ENCODE peak calls at places on chromosomes 12 and 14, in nine cellular contexts. One of them, this sample, is unnamed. For H3K4me1, the result is how much of the 10 kb centered on the place peaks cover.

GRCh38 chr12:121060149-121061001 is 21.3 kb upstream of the OASL start:
- DNase-seq in CD8-positive, alpha-beta memory T cell: peak
- DNase-seq in heart right ventricle: peak
- DNase-seq in Peyer's patch: peak
- DNase-seq in left lung: no peak
- DNase-seq in GM23248: peak
- DNase-seq in fibroblast of lung: peak
- DNase-seq in CD8-positive, alpha-beta T cell: peak
- DNase-seq in aorta: no peak
- DNase-seq in this sample: no peak

GRCh38 chr14:69675877-69676416 is 64.6 kb downstream of the SUSD6 start:
- DNase-seq in CD8-positive, alpha-beta memory T cell: no peak
- DNase-seq in heart right ventricle: no peak
- DNase-seq in Peyer's patch: no peak
- DNase-seq in left lung: no peak
- DNase-seq in GM23248: no peak
- DNase-seq in fibroblast of lung: no peak
- DNase-seq in CD8-positive, alpha-beta T cell: no peak
- DNase-seq in aorta: no peak
- DNase-seq in this sample: no peak

GRCh38 chr12:124551268-124552144 is 15.9 kb downstream of the NCOR2 start:
- DNase-seq in CD8-positive, alpha-beta memory T cell: no peak
- DNase-seq in heart right ventricle: peak
- DNase-seq in Peyer's patch: peak
- DNase-seq in left lung: peak
- DNase-seq in GM23248: no peak
- DNase-seq in fibroblast of lung: no peak
- DNase-seq in CD8-positive, alpha-beta T cell: no peak
- DNase-seq in aorta: peak
- DNase-seq in this sample: peak

GRCh38 chr12:29241821-29242591 is 92.9 kb downstream of the FAR2 start:
- DNase-seq in CD8-positive, alpha-beta memory T cell: no peak
- DNase-seq in heart right ventricle: peak
- DNase-seq in Peyer's patch: peak
- DNase-seq in left lung: no peak
- DNase-seq in GM23248: peak
- DNase-seq in fibroblast of lung: peak
- DNase-seq in CD8-positive, alpha-beta T cell: no peak
- DNase-seq in aorta: peak
- DNase-seq in this sample: no peak

GRCh38 chr12:67042697-67043131 is 226.4 kb upstream of the CAND1 start:
- DNase-seq in CD8-positive, alpha-beta memory T cell: no peak
- DNase-seq in heart right ventricle: no peak
- DNase-seq in Peyer's patch: no peak
- DNase-seq in left lung: no peak
- DNase-seq in GM23248: peak
- DNase-seq in fibroblast of lung: peak
- DNase-seq in CD8-positive, alpha-beta T cell: no peak
- DNase-seq in aorta: no peak
- DNase-seq in this sample: no peak

GRCh38 chr12:53052419-53053222 is 2.8 kb downstream of the TNS2 start:
- DNase-seq in CD8-positive, alpha-beta memory T cell: no peak
- DNase-seq in heart right ventricle: peak
- DNase-seq in Peyer's patch: peak
- DNase-seq in left lung: peak
- DNase-seq in GM23248: peak
- DNase-seq in fibroblast of lung: peak
- DNase-seq in CD8-positive, alpha-beta T cell: no peak
- DNase-seq in aorta: peak
- DNase-seq in this sample: peak

GRCh38 chr12:112891093-112892024 is 15.4 kb upstream of the OAS1 start:
- DNase-seq in CD8-positive, alpha-beta memory T cell: no peak
- DNase-seq in heart right ventricle: peak
- DNase-seq in Peyer's patch: no peak
- DNase-seq in left lung: no peak
- DNase-seq in GM23248: no peak
- DNase-seq in fibroblast of lung: no peak
- DNase-seq in CD8-positive, alpha-beta T cell: no peak
- DNase-seq in aorta: no peak
- DNase-seq in this sample: no peak

GRCh38 chr12:119780786-119781434 is 96.2 kb downstream of the CIT start:
- DNase-seq in CD8-positive, alpha-beta memory T cell: no peak
- DNase-seq in heart right ventricle: peak
- DNase-seq in Peyer's patch: no peak
- DNase-seq in left lung: no peak
- DNase-seq in GM23248: peak
- DNase-seq in fibroblast of lung: peak
- DNase-seq in CD8-positive, alpha-beta T cell: no peak
- DNase-seq in aorta: no peak
- DNase-seq in this sample: no peak

GRCh38 chr12:86634706-86635410 is 378.7 kb upstream of the MGAT4C start:
- DNase-seq in CD8-positive, alpha-beta memory T cell: no peak
- DNase-seq in heart right ventricle: no peak
- DNase-seq in Peyer's patch: no peak
- DNase-seq in left lung: no peak
- DNase-seq in GM23248: no peak
- DNase-seq in fibroblast of lung: peak
- DNase-seq in CD8-positive, alpha-beta T cell: no peak
- DNase-seq in aorta: no peak
- DNase-seq in this sample: no peak

GRCh38 chr14:73461478-73462077 is 3.2 kb upstream of the NUMB start:
- DNase-seq in CD8-positive, alpha-beta memory T cell: no peak
- DNase-seq in heart right ventricle: no peak
- DNase-seq in Peyer's patch: no peak
- DNase-seq in left lung: no peak
- DNase-seq in GM23248: no peak
- DNase-seq in fibroblast of lung: no peak
- DNase-seq in CD8-positive, alpha-beta T cell: no peak
- DNase-seq in aorta: no peak
- DNase-seq in this sample: no peak

GRCh38 chr12:104457746-104458644 is 1.2 kb downstream of the CHST11 start:
- DNase-seq in CD8-positive, alpha-beta memory T cell: peak
- DNase-seq in heart right ventricle: peak
- DNase-seq in Peyer's patch: peak
- DNase-seq in left lung: peak
- DNase-seq in GM23248: peak
- DNase-seq in fibroblast of lung: peak
- DNase-seq in CD8-positive, alpha-beta T cell: peak
- DNase-seq in aorta: peak
- DNase-seq in this sample: peak

GRCh38 chr12:118982308-118982707 is 967 bp downstream of the SRRM4 start:
- DNase-seq in CD8-positive, alpha-beta memory T cell: no peak
- DNase-seq in heart right ventricle: no peak
- DNase-seq in Peyer's patch: no peak
- DNase-seq in left lung: no peak
- DNase-seq in GM23248: no peak
- DNase-seq in fibroblast of lung: no peak
- DNase-seq in CD8-positive, alpha-beta T cell: no peak
- DNase-seq in aorta: no peak
- DNase-seq in this sample: no peak

DNA sequence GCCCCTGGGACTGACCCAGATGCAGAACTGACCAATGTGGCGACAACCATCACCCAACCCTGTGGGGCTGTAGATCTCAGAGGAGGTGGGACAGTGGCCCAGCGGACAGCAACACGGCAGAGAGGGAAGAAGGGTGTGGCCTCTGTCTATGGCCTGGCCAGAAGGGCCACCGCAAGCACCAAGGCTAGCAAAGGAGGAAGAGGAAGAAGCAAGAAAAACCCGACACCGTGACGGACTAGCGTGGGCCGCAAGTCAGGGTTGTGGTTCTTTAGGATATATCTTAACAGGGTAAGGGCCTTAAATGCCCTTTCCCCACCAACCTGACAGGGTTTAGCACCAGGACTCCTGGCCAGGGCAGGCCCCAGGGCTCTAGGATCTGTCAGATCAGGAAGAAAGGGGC is 71.1 kb downstream of the ITPK1 start:
- DNase-seq in CD8-positive, alpha-beta memory T cell: no peak
- DNase-seq in heart right ventricle: no peak
- DNase-seq in Peyer's patch: no peak
- DNase-seq in left lung: peak
- DNase-seq in GM23248: no peak
- DNase-seq in fibroblast of lung: no peak
- DNase-seq in CD8-positive, alpha-beta T cell: no peak
- DNase-seq in aorta: peak
- DNase-seq in this sample: peak
- H3K4me1 ChIP-seq in CD8-positive, alpha-beta memory T cell: under half
- H3K4me1 ChIP-seq in heart right ventricle: half or more
- H3K4me1 ChIP-seq in Peyer's patch: half or more
- H3K4me1 ChIP-seq in left lung: half or more
- H3K4me1 ChIP-seq in GM23248: under half
- H3K4me1 ChIP-seq in fibroblast of lung: under half
- H3K4me1 ChIP-seq in CD8-positive, alpha-beta T cell: half or more
- H3K4me1 ChIP-seq in aorta: under half
- H3K4me1 ChIP-seq in this sample: half or more

GRCh38 chr12:57753938-57754337 is 965 bp upstream of the MARCHF9 start:
- DNase-seq in CD8-positive, alpha-beta memory T cell: no peak
- DNase-seq in heart right ventricle: no peak
- DNase-seq in Peyer's patch: no peak
- DNase-seq in left lung: no peak
- DNase-seq in GM23248: no peak
- DNase-seq in fibroblast of lung: no peak
- DNase-seq in CD8-positive, alpha-beta T cell: no peak
- DNase-seq in aorta: no peak
- DNase-seq in this sample: no peak
- H3K4me3 ChIP-seq in CD8-positive, alpha-beta memory T cell: peak
- H3K4me3 ChIP-seq in heart right ventricle: no peak
- H3K4me3 ChIP-seq in Peyer's patch: no peak
- H3K4me3 ChIP-seq in left lung: no peak
- H3K4me3 ChIP-seq in GM23248: no peak
- H3K4me3 ChIP-seq in fibroblast of lung: no peak
- H3K4me3 ChIP-seq in CD8-positive, alpha-beta T cell: no peak
- H3K4me3 ChIP-seq in aorta: no peak
- H3K4me3 ChIP-seq in this sample: peak

GRCh38 chr14:103880986-103881926 is 33.9 kb upstream of the PPP1R13B start:
- DNase-seq in CD8-positive, alpha-beta memory T cell: no peak
- DNase-seq in heart right ventricle: peak
- DNase-seq in Peyer's patch: no peak
- DNase-seq in left lung: no peak
- DNase-seq in GM23248: no peak
- DNase-seq in fibroblast of lung: no peak
- DNase-seq in CD8-positive, alpha-beta T cell: no peak
- DNase-seq in aorta: no peak
- DNase-seq in this sample: peak

GRCh38 chr14:103883263-103883523 is 35.8 kb upstream of the PPP1R13B start:
- DNase-seq in CD8-positive, alpha-beta memory T cell: no peak
- DNase-seq in heart right ventricle: no peak
- DNase-seq in Peyer's patch: peak
- DNase-seq in left lung: no peak
- DNase-seq in GM23248: no peak
- DNase-seq in fibroblast of lung: no peak
- DNase-seq in CD8-positive, alpha-beta T cell: no peak
- DNase-seq in aorta: no peak
- DNase-seq in this sample: no peak

GRCh38 chr14:103880334-103880985 is 33.1 kb upstream of the PPP1R13B start:
- DNase-seq in CD8-positive, alpha-beta memory T cell: no peak
- DNase-seq in heart right ventricle: peak
- DNase-seq in Peyer's patch: peak
- DNase-seq in left lung: no peak
- DNase-seq in GM23248: peak
- DNase-seq in fibroblast of lung: peak
- DNase-seq in CD8-positive, alpha-beta T cell: peak
- DNase-seq in aorta: peak
- DNase-seq in this sample: peak

GRCh38 chr14:103882503-103883262 is 35.3 kb upstream of the PPP1R13B start:
- DNase-seq in CD8-positive, alpha-beta memory T cell: no peak
- DNase-seq in heart right ventricle: no peak
- DNase-seq in Peyer's patch: no peak
- DNase-seq in left lung: no peak
- DNase-seq in GM23248: no peak
- DNase-seq in fibroblast of lung: no peak
- DNase-seq in CD8-positive, alpha-beta T cell: no peak
- DNase-seq in aorta: no peak
- DNase-seq in this sample: no peak

GRCh38 chr14:103881927-103882281 is 34.5 kb upstream of the PPP1R13B start:
- DNase-seq in CD8-positive, alpha-beta memory T cell: no peak
- DNase-seq in heart right ventricle: no peak
- DNase-seq in Peyer's patch: no peak
- DNase-seq in left lung: no peak
- DNase-seq in GM23248: no peak
- DNase-seq in fibroblast of lung: no peak
- DNase-seq in CD8-positive, alpha-beta T cell: no peak
- DNase-seq in aorta: no peak
- DNase-seq in this sample: no peak
- H3K4me1 ChIP-seq in CD8-positive, alpha-beta memory T cell: under half
- H3K4me1 ChIP-seq in heart right ventricle: under half
- H3K4me1 ChIP-seq in Peyer's patch: under half
- H3K4me1 ChIP-seq in left lung: under half
- H3K4me1 ChIP-seq in GM23248: under half
- H3K4me1 ChIP-seq in fibroblast of lung: under half
- H3K4me1 ChIP-seq in CD8-positive, alpha-beta T cell: under half
- H3K4me1 ChIP-seq in aorta: under half
- H3K4me1 ChIP-seq in this sample: under half

GRCh38 chr12:47902131-47902639 is 2.6 kb downstream of the VDR start:
- DNase-seq in CD8-positive, alpha-beta memory T cell: no peak
- DNase-seq in heart right ventricle: no peak
- DNase-seq in Peyer's patch: no peak
- DNase-seq in left lung: no peak
- DNase-seq in GM23248: no peak
- DNase-seq in fibroblast of lung: no peak
- DNase-seq in CD8-positive, alpha-beta T cell: no peak
- DNase-seq in aorta: no peak
- DNase-seq in this sample: no peak
- H3K4me3 ChIP-seq in CD8-positive, alpha-beta memory T cell: no peak
- H3K4me3 ChIP-seq in heart right ventricle: no peak
- H3K4me3 ChIP-seq in Peyer's patch: peak
- H3K4me3 ChIP-seq in left lung: peak
- H3K4me3 ChIP-seq in GM23248: peak
- H3K4me3 ChIP-seq in fibroblast of lung: peak
- H3K4me3 ChIP-seq in CD8-positive, alpha-beta T cell: no peak
- H3K4me3 ChIP-seq in aorta: no peak
- H3K4me3 ChIP-seq in this sample: no peak

DNA sequence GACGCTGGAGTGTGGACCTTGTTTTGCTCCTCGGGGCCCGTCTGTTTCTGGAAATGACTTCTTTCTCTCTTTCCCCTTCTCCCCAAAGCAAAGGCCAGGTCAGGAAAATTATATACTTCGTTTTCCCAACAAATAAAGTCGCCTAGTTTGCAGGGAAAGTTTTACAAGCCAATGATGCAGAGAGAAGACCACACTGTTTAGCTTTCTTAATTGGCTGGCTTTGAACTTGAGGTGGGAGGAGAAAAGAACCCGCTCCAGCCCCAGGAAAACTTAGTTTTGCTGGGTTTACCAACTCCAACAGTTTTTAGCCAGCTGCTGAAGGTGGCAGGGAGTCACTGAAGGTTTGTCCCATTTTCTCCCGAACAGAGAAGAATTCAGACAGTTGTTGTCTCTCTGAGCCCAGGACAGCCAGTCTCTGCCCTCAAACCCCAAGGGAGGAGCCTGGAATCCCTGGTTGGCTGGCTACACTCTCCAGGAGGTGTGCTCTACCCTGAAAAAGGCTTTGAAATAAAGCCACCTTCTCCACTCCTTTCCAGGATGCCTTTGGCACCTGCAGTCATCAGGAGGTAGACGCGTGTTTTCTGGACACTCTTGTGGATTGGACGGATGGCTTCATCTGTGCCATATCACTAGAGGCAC is 24.8 kb downstream of the BCL11B start:
- DNase-seq in CD8-positive, alpha-beta memory T cell: no peak
- DNase-seq in heart right ventricle: no peak
- DNase-seq in Peyer's patch: no peak
- DNase-seq in left lung: no peak
- DNase-seq in GM23248: no peak
- DNase-seq in fibroblast of lung: no peak
- DNase-seq in CD8-positive, alpha-beta T cell: no peak
- DNase-seq in aorta: no peak
- DNase-seq in this sample: no peak
- H3K4me1 ChIP-seq in CD8-positive, alpha-beta memory T cell: half or more
- H3K4me1 ChIP-seq in heart right ventricle: under half
- H3K4me1 ChIP-seq in Peyer's patch: under half
- H3K4me1 ChIP-seq in left lung: under half
- H3K4me1 ChIP-seq in GM23248: under half
- H3K4me1 ChIP-seq in fibroblast of lung: under half
- H3K4me1 ChIP-seq in CD8-positive, alpha-beta T cell: half or more
- H3K4me1 ChIP-seq in aorta: under half
- H3K4me1 ChIP-seq in this sample: under half